ENCODE peak calls at places on chromosomes 16 and 17, in five cellular contexts. One of them, this sample, is unnamed.

GRCh38 chr16:80459331-80459777 is 81.4 kb upstream of the DYNLRB2 start:
- DNase-seq in uterus: peak; percentile 37
- DNase-seq in tibial artery: no peak
- DNase-seq in A549: no peak
- DNase-seq in body of pancreas: no peak
- DNase-seq in this sample: no peak

GRCh38 chr17:68507581-68507980 is 4.6 kb upstream of the PRKAR1A start:
- DNase-seq in body of pancreas: no peak
- DNase-seq in tibial artery: no peak
- DNase-seq in A549: no peak
- DNase-seq in uterus: no peak
- DNase-seq in this sample: no peak

GRCh38 chr16:2009302-2009711 is 314 bp downstream of the ZNF598 start:
- DNase-seq in A549: no peak
- DNase-seq in body of pancreas: no peak
- DNase-seq in tibial artery: no peak
- DNase-seq in uterus: no peak
- DNase-seq in this sample: no peak

GRCh38 chr17:6163632-6164319 is 93.6 kb downstream of the WSCD1 start:
- DNase-seq in A549: no peak
- DNase-seq in uterus: no peak
- DNase-seq in tibial artery: no peak
- DNase-seq in body of pancreas: no peak
- DNase-seq in this sample: no peak

GRCh38 chr16:46896314-46896968 is 12.3 kb downstream of the GPT2 start:
- DNase-seq in uterus: no peak
- DNase-seq in A549: no peak
- DNase-seq in tibial artery: no peak
- DNase-seq in body of pancreas: no peak
- DNase-seq in this sample: no peak

GRCh38 chr17:80960797-80961452 is 30.7 kb upstream of the CHMP6 start:
- DNase-seq in uterus: no peak
- DNase-seq in body of pancreas: no peak
- DNase-seq in A549: no peak
- DNase-seq in tibial artery: no peak
- DNase-seq in this sample: no peak

GRCh38 chr16:50942143-50942542 is 200.3 kb downstream of the CYLD start:
- DNase-seq in A549: no peak
- DNase-seq in tibial artery: no peak
- DNase-seq in body of pancreas: no peak
- DNase-seq in uterus: no peak
- DNase-seq in this sample: no peak

GRCh38 chr16:51450913-51451312 is 299.8 kb upstream of the SALL1 start:
- DNase-seq in body of pancreas: no peak
- DNase-seq in tibial artery: no peak
- DNase-seq in A549: no peak
- DNase-seq in uterus: no peak
- DNase-seq in this sample: no peak

GRCh38 chr16:87418216-87418615 is 26.1 kb downstream of the MAP1LC3B start:
- DNase-seq in body of pancreas: no peak
- DNase-seq in A549: no peak
- DNase-seq in tibial artery: no peak
- DNase-seq in uterus: no peak
- DNase-seq in this sample: no peak

GRCh38 chr16:86289304-86289703 is 221.0 kb upstream of the FOXF1 start:
- DNase-seq in body of pancreas: no peak
- DNase-seq in uterus: no peak
- DNase-seq in tibial artery: no peak
- DNase-seq in A549: no peak
- DNase-seq in this sample: no peak

GRCh38 chr17:6448473-6448872 is 4.2 kb downstream of the PIMREG start:
- DNase-seq in A549: no peak
- DNase-seq in tibial artery: no peak
- DNase-seq in uterus: no peak
- DNase-seq in body of pancreas: no peak
- DNase-seq in this sample: no peak

GRCh38 chr16:50326835-50327465 is 41.8 kb downstream of the BRD7 start:
- DNase-seq in A549: no peak
- DNase-seq in tibial artery: no peak
- DNase-seq in body of pancreas: no peak
- DNase-seq in uterus: no peak
- DNase-seq in this sample: peak; percentile 49

GRCh38 chr17:78724544-78724943 is 57.5 kb downstream of the CYTH1 start:
- DNase-seq in uterus: no peak
- DNase-seq in body of pancreas: no peak
- DNase-seq in tibial artery: no peak
- DNase-seq in A549: no peak
- DNase-seq in this sample: no peak

GRCh38 chr17:18093616-18094408 is 6.1 kb downstream of the DRG2 start:
- DNase-seq in A549: peak; percentile 63
- DNase-seq in uterus: no peak
- DNase-seq in body of pancreas: no peak
- DNase-seq in tibial artery: no peak
- DNase-seq in this sample: no peak

GRCh38 chr16:85114909-85115567 is 2.8 kb upstream of the CIBAR2 start:
- DNase-seq in uterus: peak; percentile 91
- DNase-seq in body of pancreas: peak; percentile 90
- DNase-seq in A549: peak; percentile 96
- DNase-seq in tibial artery: peak; percentile 91
- DNase-seq in this sample: peak; percentile 42

DNA sequence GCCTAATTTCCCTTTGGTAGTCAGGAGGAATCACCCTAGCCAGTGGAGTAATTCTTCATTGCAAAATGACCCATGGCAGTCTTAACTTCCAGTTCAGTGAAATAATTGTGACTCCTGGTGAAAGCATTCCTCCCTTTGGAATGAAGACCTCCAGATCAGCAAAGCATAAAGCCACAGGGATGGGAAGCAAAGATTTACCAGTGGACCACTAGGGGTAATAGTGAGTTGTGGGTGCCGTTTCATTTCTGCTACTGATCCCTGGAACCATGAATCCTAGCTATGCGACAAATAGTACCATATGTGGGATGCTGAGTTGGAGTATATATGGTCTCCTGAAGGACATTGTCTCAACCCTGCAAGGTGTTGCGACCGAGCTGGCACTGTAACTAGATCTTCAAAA is 13.7 kb downstream of the DYNLL2 start:
- DNase-seq in uterus: no peak
- DNase-seq in body of pancreas: no peak
- DNase-seq in tibial artery: no peak
- DNase-seq in A549: no peak
- DNase-seq in this sample: no peak
- TF ChIP-seq CTCF in uterus: no peak
- TF ChIP-seq CTCF in body of pancreas: no peak
- TF ChIP-seq CTCF in tibial artery: no peak
- TF ChIP-seq CTCF in A549: no peak
- TF ChIP-seq CTCF in this sample: no peak

GRCh38 chr17:40322417-40323315 is 13.7 kb downstream of the RARA start:
- DNase-seq in A549: peak; percentile 94
- DNase-seq in uterus: peak; percentile 73
- DNase-seq in tibial artery: peak; percentile 91
- DNase-seq in body of pancreas: no peak
- DNase-seq in this sample: peak; percentile 90
- H3K4me3 ChIP-seq in A549: peak overlapping the region; percentile 9
- H3K4me3 ChIP-seq in uterus: peak overlapping the region; percentile 8
- H3K4me3 ChIP-seq in tibial artery: peak overlapping the region; percentile 93
- H3K4me3 ChIP-seq in body of pancreas: no peak overlapping the region
- H3K4me3 ChIP-seq in this sample: peak overlapping the region; percentile 82

GRCh38 chr17:71301063-71301462 is 819.8 kb upstream of the SOX9 start:
- DNase-seq in A549: no peak
- DNase-seq in uterus: no peak
- DNase-seq in body of pancreas: no peak
- DNase-seq in tibial artery: no peak
- DNase-seq in this sample: no peak

GRCh38 chr17:71302721-71303549 is 817.9 kb upstream of the SOX9 start:
- DNase-seq in tibial artery: no peak
- DNase-seq in uterus: no peak
- DNase-seq in A549: no peak
- DNase-seq in body of pancreas: no peak
- DNase-seq in this sample: no peak

DNA sequence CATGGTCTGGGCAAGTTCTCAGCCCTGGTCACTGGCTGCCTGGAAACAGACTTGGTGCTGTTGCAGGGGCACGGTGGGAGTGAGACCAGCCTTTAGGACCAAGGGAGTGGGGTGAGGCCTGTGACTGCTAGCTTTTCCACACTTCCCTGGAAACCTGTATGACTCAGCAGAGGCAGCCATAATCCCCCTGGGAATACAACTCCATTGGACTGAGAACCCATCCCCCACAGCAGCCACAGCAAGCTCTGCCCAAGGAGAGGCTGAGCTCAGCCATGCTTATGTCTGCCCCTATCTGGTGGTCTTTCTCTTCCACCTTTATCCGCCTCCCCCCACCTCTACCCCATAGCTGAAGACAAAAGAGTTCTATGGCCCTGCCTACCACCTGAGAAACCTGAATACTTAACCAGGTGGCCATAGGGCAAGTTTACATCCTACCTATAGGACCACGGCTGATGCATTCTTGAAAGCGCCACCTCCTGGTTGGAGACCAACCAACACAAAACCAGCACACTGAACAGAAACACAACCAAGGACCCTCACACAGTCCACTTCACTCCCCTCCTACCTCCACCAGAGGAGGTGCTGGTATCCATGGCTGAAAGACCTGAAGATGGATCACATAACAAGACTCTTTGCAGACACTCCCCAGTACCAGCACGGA is 816.2 kb upstream of the SOX9 start:
- DNase-seq in body of pancreas: no peak
- DNase-seq in uterus: no peak
- DNase-seq in A549: no peak
- DNase-seq in tibial artery: no peak
- DNase-seq in this sample: no peak
- TF ChIP-seq CTCF in body of pancreas: no peak
- TF ChIP-seq CTCF in uterus: no peak
- TF ChIP-seq CTCF in A549: no peak
- TF ChIP-seq CTCF in tibial artery: no peak
- TF ChIP-seq CTCF in this sample: no peak

DNA sequence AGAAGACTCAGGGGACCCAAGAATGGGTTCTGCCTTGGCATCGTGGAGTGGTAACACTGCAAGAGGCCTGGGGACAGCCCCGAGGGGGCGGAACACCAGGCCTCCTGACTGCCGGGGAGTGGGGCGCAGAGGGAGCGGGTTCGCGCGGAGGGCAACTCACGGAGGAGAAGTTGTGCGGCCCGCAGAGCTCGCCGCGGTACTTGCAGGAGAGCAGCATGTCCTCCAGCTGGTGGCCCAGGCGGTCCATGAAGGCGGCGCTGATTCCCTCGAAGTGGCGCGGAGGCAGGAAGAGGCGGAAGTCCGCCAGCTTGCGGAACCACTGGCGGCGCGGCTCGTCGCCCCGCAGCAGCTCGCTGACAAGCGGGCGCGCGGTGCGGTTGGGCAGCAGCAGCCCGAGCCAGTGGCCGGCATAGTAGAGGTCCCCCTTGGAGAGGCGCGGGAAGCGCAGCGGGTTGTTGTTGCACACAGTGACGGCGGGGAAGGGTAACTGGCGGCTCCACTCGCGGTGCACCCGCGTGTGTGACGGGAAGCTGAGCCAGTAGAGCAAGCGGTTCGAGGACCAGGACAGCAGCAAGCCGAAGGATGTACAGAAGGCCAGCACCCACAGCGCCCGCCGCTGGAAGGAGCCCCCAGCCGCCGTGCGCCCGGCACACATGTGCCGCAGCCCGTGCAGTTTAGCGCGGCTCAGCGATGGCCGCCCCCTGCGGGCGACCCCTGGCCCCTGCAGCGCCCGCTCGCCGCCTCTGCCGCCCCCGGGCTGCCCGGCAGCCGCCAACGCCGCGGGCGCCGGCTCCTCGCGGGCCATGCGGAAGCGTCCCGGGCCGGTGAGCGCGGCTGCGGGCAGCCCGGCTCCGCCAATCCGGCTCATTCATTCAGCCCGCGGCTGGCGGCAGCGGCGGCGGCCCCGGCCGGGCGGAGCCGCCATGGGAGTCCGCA is 1.6 kb downstream of the ASIC2 start:
- DNase-seq in tibial artery: no peak
- DNase-seq in body of pancreas: no peak
- DNase-seq in A549: peak; percentile 26
- DNase-seq in uterus: no peak
- DNase-seq in this sample: no peak
- H3K4me3 ChIP-seq in tibial artery: peak overlapping the region; percentile 42
- H3K4me3 ChIP-seq in body of pancreas: no peak overlapping the region
- H3K4me3 ChIP-seq in A549: peak overlapping the region; percentile 57
- H3K4me3 ChIP-seq in uterus: peak overlapping the region; percentile 21
- H3K4me3 ChIP-seq in this sample: no peak overlapping the region

DNA sequence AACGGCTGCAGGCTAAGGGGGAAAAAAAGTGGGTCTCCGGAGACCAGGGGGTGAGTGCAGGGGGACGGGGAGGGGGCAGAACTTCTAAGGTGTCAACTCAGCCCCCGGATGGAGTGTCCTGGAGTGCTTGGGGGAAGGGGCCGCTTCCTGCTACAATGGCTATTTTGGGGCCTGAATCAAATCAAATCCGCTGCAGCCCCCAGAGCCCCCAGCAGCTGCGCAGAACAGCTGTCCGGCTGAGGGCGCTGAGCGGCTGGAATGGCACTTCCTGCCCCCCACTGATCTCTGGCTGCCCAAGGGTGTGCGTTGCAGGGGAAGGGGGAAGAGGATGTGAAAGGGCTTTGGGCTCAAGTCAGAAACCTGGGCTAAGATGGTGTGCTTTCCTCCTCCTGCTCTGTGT is 24.2 kb upstream of the PHB1 start:
- DNase-seq in body of pancreas: no peak
- DNase-seq in uterus: no peak
- DNase-seq in tibial artery: no peak
- DNase-seq in A549: no peak
- DNase-seq in this sample: no peak
- TF ChIP-seq CTCF in body of pancreas: no peak
- TF ChIP-seq CTCF in uterus: no peak
- TF ChIP-seq CTCF in tibial artery: no peak
- TF ChIP-seq CTCF in A549: no peak
- TF ChIP-seq CTCF in this sample: no peak